ENCODE peak calls at places on chromosomes 16 and 17, in six cellular contexts. L is activated CD8-positive, alpha-beta memory T cell treated with anti-CD3 and anti-CD28 coated beads for 4 hours; T is lower lobe of right lung; S is neural progenitor cell; O is activated naive CD4-positive, alpha-beta T cell treated with anti-CD3 and anti-CD28 coated beads for 36 hours; H is GM13977. J is an unnamed sample.

GRCh38 chr17:27540300-27541105 is 84.3 kb downstream of the KSR1 start:
- DNase-seq in S (no peak), T (peak; percentile 94), H (no peak), O (no peak), L (no peak), J (peak; percentile 99)

GRCh38 chr16:24668481-24669001 is 60.9 kb upstream of the TNRC6A start:
- DNase-seq in T (no peak), H (no peak), L (no peak), O (peak; percentile 83), S (no peak), J (peak; percentile 40)

GRCh38 chr17:77316651-77317050 is 175.9 kb downstream of the SEC14L1 start:
- DNase-seq in T (no peak), S (no peak), L (no peak), O (no peak), H (no peak), J (no peak)

GRCh38 chr16:57131351-57131970 is 39.1 kb downstream of the CPNE2 start:
- DNase-seq in H (no peak), T (no peak), L (no peak), O (no peak), S (no peak), J (no peak)

GRCh38 chr17:78903101-78903779 is at the start of gene CEP295NL:
- DNase-seq in L (no peak), S (peak; percentile 90), H (peak; percentile 55), O (peak; percentile 23), T (no peak), J (no peak)

GRCh38 chr17:49637050-49637449 is 40.8 kb downstream of the SPOP start:
- DNase-seq in O (no peak), H (no peak), T (no peak), S (no peak), L (no peak), J (peak; percentile 49)

GRCh38 chr16:88478115-88478514 is 25.0 kb downstream of the ZFPM1 start:
- DNase-seq in S (no peak), O (peak; percentile 72), H (no peak), L (no peak), T (no peak), J (no peak)

GRCh38 chr17:43020789-43021738 is 1.1 kb downstream of the VAT1 start:
- DNase-seq in S (peak; percentile 64), O (no peak), L (no peak), H (peak; percentile 76), T (peak; percentile 87), J (peak; percentile 88)

GRCh38 chr17:72574675-72575510 is 454.1 kb downstream of the SOX9 start:
- DNase-seq in H (no peak), T (no peak), L (no peak), S (no peak), O (no peak), J (no peak)

GRCh38 chr17:491086-492014 is 138.7 kb upstream of the RPH3AL start:
- DNase-seq in L (no peak), T (peak; percentile 73), O (peak; percentile 15), H (peak; percentile 58), S (peak; percentile 86), J (peak; percentile 65)

GRCh38 chr17:17305282-17305801 is 2.2 kb downstream of the NT5M start:
- DNase-seq in L (peak; percentile 27), S (no peak), O (peak; percentile 68), H (peak; percentile 87), T (no peak), J (no peak)

GRCh38 chr17:74008196-74008595 is 195.3 kb upstream of the RPL38 start:
- DNase-seq in L (no peak), S (peak; percentile 59), H (no peak), T (no peak), O (peak; percentile 73), J (no peak)

GRCh38 chr16:1335211-1335971 is 1.9 kb downstream of the BAIAP3 start:
- DNase-seq in T (no peak), H (no peak), O (no peak), S (no peak), L (no peak), J (no peak)

GRCh38 chr17:75521951-75522727 is 3.4 kb upstream of the LLGL2 start:
- DNase-seq in L (no peak), T (peak; percentile 37), S (no peak), O (no peak), H (no peak), J (peak; percentile 16)

GRCh38 chr17:1800240-1800639 is 29.5 kb downstream of the SMYD4 start:
- DNase-seq in O (no peak), H (no peak), S (no peak), T (no peak), L (no peak), J (no peak)

GRCh38 chr17:17872468-17873345 is 35.9 kb upstream of the SREBF1 start:
- DNase-seq in L (no peak), H (no peak), T (no peak), O (no peak), S (no peak), J (no peak)

GRCh38 chr17:74736423-74737298 is at the start of gene RAB37:
- DNase-seq in S (peak; percentile 74), L (no peak), O (no peak), H (peak; percentile 77), T (peak; percentile 75), J (no peak)